ENCODE peak calls at places on chromosomes 2 and 18, in seven cellular contexts. D is transverse colon, I is AG04450, H is GM06990, G is foreskin keratinocyte, C is kidney, B is IMR-90. Z is an unnamed sample.

GRCh38 chr2:72985136-72985535 is 67.8 kb downstream of the EMX1 start:
- DNase-seq in D (no peak), I (no peak), H (no peak), G (no peak), C (peak; percentile 35), B (no peak), Z (no peak)

GRCh38 chr2:200305797-200306718 is at the start of gene SPATS2L:
- DNase-seq in D (peak; percentile 81), I (peak; percentile 78), H (peak; percentile 80), G (no peak), C (peak; percentile 94), B (peak; percentile 86), Z (peak; percentile 22)

GRCh38 chr2:46554381-46554780 is 75.0 kb downstream of the TMEM247 start:
- DNase-seq in D (no peak), I (no peak), H (no peak), G (no peak), C (no peak), B (no peak), Z (no peak)

GRCh38 chr2:62785810-62786593 is 80.5 kb downstream of the EHBP1 start:
- DNase-seq in D (no peak), I (no peak), H (no peak), G (no peak), C (no peak), B (peak; percentile 64), Z (no peak)

GRCh38 chr2:222655406-222655747 is 515 bp downstream of the FARSB start:
- DNase-seq in D (peak; percentile 46), I (no peak), H (no peak), G (no peak), C (no peak), B (peak; percentile 23), Z (no peak)

GRCh38 chr18:48222118-48222517 is 187.1 kb downstream of the ZBTB7C start:
- DNase-seq in D (peak; percentile 50), I (no peak), H (no peak), G (peak; percentile 71), C (no peak), B (no peak), Z (no peak)

GRCh38 chr2:34105015-34105767 is 506.1 kb upstream of the FAM98A start:
- DNase-seq in D (no peak), I (peak; percentile 42), H (no peak), G (peak; percentile 86), C (no peak), B (peak; percentile 83), Z (no peak)

GRCh38 chr18:38933322-38933721 is 1367.7 kb upstream of the CELF4 start:
- DNase-seq in D (no peak), I (no peak), H (no peak), G (no peak), C (no peak), B (no peak), Z (no peak)

GRCh38 chr2:152505495-152505906 is 170.5 kb downstream of the FMNL2 start:
- DNase-seq in D (no peak), I (no peak), H (no peak), G (no peak), C (no peak), B (peak; percentile 41), Z (no peak)

GRCh38 chr2:241505086-241505780 is 3.2 kb downstream of the STK25 start:
- DNase-seq in D (no peak), I (no peak), H (no peak), G (no peak), C (no peak), B (no peak), Z (no peak)

GRCh38 chr2:96137611-96138129 is 632 bp downstream of the ASTL start:
- DNase-seq in D (no peak), I (no peak), H (no peak), G (no peak), C (peak; percentile 61), B (no peak), Z (no peak)

GRCh38 chr2:181892795-181893435 is 1.4 kb downstream of the ITPRID2 start:
- DNase-seq in D (no peak), I (no peak), H (no peak), G (no peak), C (no peak), B (peak; percentile 58), Z (no peak)

GRCh38 chr2:235591921-235592320 is 98.1 kb downstream of the AGAP1 start:
- DNase-seq in D (no peak), I (no peak), H (no peak), G (peak; percentile 50), C (no peak), B (peak; percentile 21), Z (no peak)

GRCh38 chr2:216139884-216140283 is 30.7 kb downstream of the XRCC5 start:
- DNase-seq in D (no peak), I (no peak), H (no peak), G (no peak), C (no peak), B (no peak), Z (no peak)

GRCh38 chr2:153543639-153544071 is 65.1 kb upstream of the RPRM start:
- DNase-seq in D (no peak), I (no peak), H (no peak), G (no peak), C (no peak), B (no peak), Z (no peak)

GRCh38 chr2:173719471-173719870 is 245.7 kb downstream of the SP3 start:
- DNase-seq in D (no peak), I (no peak), H (no peak), G (no peak), C (no peak), B (no peak), Z (no peak)

GRCh38 chr2:120549841-120550240 is 185.8 kb upstream of the GLI2 start:
- DNase-seq in D (no peak), I (no peak), H (no peak), G (no peak), C (no peak), B (no peak), Z (no peak)

GRCh38 chr2:166090346-166090745 is 37.5 kb downstream of the SCN1A start:
- DNase-seq in D (no peak), I (no peak), H (no peak), G (no peak), C (no peak), B (peak; percentile 48), Z (no peak)

GRCh38 chr2:220279840-220280239 is 652.4 kb downstream of the SLC4A3 start:
- DNase-seq in D (no peak), I (no peak), H (no peak), G (peak; percentile 66), C (no peak), B (peak; percentile 63), Z (no peak)

GRCh38 chr2:231554748-231555545 is 24.7 kb upstream of the NMUR1 start:
- DNase-seq in D (peak; percentile 64), I (peak; percentile 13), H (peak; percentile 55), G (no peak), C (peak; percentile 85), B (peak; percentile 50), Z (no peak)

GRCh38 chr2:38981670-38982357 is 92.1 kb downstream of the ARHGEF33 start:
- DNase-seq in D (no peak), I (no peak), H (no peak), G (no peak), C (no peak), B (no peak), Z (no peak)

GRCh38 chr2:147101906-147102790 is 742.7 kb upstream of the ACVR2A start:
- DNase-seq in D (no peak), I (no peak), H (no peak), G (no peak), C (no peak), B (no peak), Z (no peak)

GRCh38 chr2:63589148-63589972 is 597 bp downstream of the MDH1 start:
- DNase-seq in D (no peak), I (peak; percentile 8), H (no peak), G (no peak), C (no peak), B (no peak), Z (no peak)

GRCh38 chr2:10792660-10793400 is 19.8 kb downstream of the PDIA6 start:
- DNase-seq in D (no peak), I (no peak), H (no peak), G (no peak), C (peak; percentile 35), B (no peak), Z (no peak)
- TF ChIP-seq CTCF in D (no peak), I (no peak), H (no peak), G (peak; percentile 35), C (no peak), B (no peak), Z (no peak)

GRCh38 chr2:14132386-14132785 is 500.1 kb upstream of the LRATD1 start:
- DNase-seq in D (no peak), I (no peak), H (no peak), G (no peak), C (no peak), B (no peak), Z (no peak)

GRCh38 chr2:14140009-14140408 is 492.5 kb upstream of the LRATD1 start:
- DNase-seq in D (no peak), I (no peak), H (no peak), G (no peak), C (peak; percentile 39), B (no peak), Z (no peak)

GRCh38 chr2:14136030-14136429 is 496.5 kb upstream of the LRATD1 start:
- DNase-seq in D (no peak), I (no peak), H (no peak), G (no peak), C (no peak), B (no peak), Z (no peak)

GRCh38 chr2:14134737-14135136 is 497.8 kb upstream of the LRATD1 start:
- DNase-seq in D (no peak), I (no peak), H (no peak), G (no peak), C (no peak), B (no peak), Z (no peak)

GRCh38 chr2:14137643-14138042 is 494.9 kb upstream of the LRATD1 start:
- DNase-seq in D (no peak), I (no peak), H (no peak), G (no peak), C (no peak), B (no peak), Z (no peak)
- TF ChIP-seq CTCF in D (no peak), I (no peak), H (peak; percentile 32), G (peak; percentile 41), C (no peak), B (no peak), Z (no peak)

GRCh38 chr2:109644571-109645275 is 30.6 kb downstream of the SOWAHC start:
- DNase-seq in D (peak; percentile 70), I (no peak), H (no peak), G (no peak), C (no peak), B (no peak), Z (no peak)
- TF ChIP-seq CTCF in D (no peak), I (no peak), H (no peak), G (no peak), C (no peak), B (no peak), Z (no peak)

GRCh38 chr2:156435725-156436476 is at the start of gene GPD2:
- DNase-seq in D (peak; percentile 92), I (peak; percentile 42), H (peak; percentile 82), G (peak; percentile 45), C (peak; percentile 98), B (peak; percentile 82), Z (peak; percentile 72)
- TF ChIP-seq CTCF in D (no peak), I (no peak), H (no peak), G (peak; percentile 23), C (no peak), B (no peak), Z (no peak)

GRCh38 chr2:237685408-237685807 is 58.0 kb downstream of the LRRFIP1 start:
- DNase-seq in D (no peak), I (no peak), H (no peak), G (no peak), C (no peak), B (no peak), Z (no peak)
- TF ChIP-seq CTCF in D (peak; percentile 27), I (peak; percentile 44), H (no peak), G (peak; percentile 57), C (peak; percentile 37), B (peak; percentile 48), Z (no peak)

Z was measured in activated B cell treated with CpG ODN at 0.5 μM for 24 hours.